ENCODE peak calls at places on chromosomes 1 and 21, in five cellular contexts. G is stomach, R is upper lobe of right lung, S is progenitor cell of endocrine pancreas, U is Daoy. E is an unnamed sample.

GRCh38 chr21:36849461-36849860 is 117.0 kb downstream of the HLCS start:
- DNase-seq in G (no peak), R (no peak), S (no peak), U (no peak), E (no peak)

GRCh38 chr1:21262282-21263051 is 27.8 kb downstream of the ECE1 start:
- DNase-seq in G (peak), R (no peak), S (no peak), U (peak), E (peak)

GRCh38 chr1:13792429-13792828 is 92.4 kb downstream of the PRDM2 start:
- DNase-seq in G (no peak), R (no peak), S (no peak), U (no peak), E (no peak)

GRCh38 chr1:215583185-215583692 is 16.1 kb downstream of the KCTD3 start:
- DNase-seq in G (peak), R (no peak), S (no peak), U (no peak), E (no peak)

GRCh38 chr1:89524369-89525168 is at the start of gene LRRC8B:
- DNase-seq in G (peak), R (peak), S (peak), U (peak), E (peak)

GRCh38 chr1:69567847-69568434 is at the start of gene LRRC7:
- DNase-seq in G (no peak), R (peak), S (peak), U (no peak), E (no peak)

GRCh38 chr1:154784924-154785531 is 85.1 kb downstream of the KCNN3 start:
- DNase-seq in G (peak), R (no peak), S (no peak), U (peak), E (no peak)

GRCh38 chr1:21077085-21077484 is 99.6 kb downstream of the EIF4G3 start:
- DNase-seq in G (no peak), R (no peak), S (no peak), U (peak), E (no peak)